ENCODE peak calls at places on chromosomes 11 and 22, in four cellular contexts. A is lung, O is left ventricle myocardium inferior, N is NCI-H1048. X is an unnamed sample.

GRCh38 chr11:120061761-120062560 is 76.0 kb downstream of the TRIM29 start:
- DNase-seq in A (no peak), O (no peak), N (no peak), X (no peak)

GRCh38 chr11:116707250-116707649 is 65.5 kb downstream of the BUD13 start:
- DNase-seq in A (no peak), O (no peak), N (no peak), X (no peak)

GRCh38 chr11:88179966-88180629 is 4.9 kb upstream of the RAB38 start:
- DNase-seq in A (no peak), O (no peak), N (no peak), X (no peak)

GRCh38 chr11:110857885-110858555 is 145.8 kb upstream of the ARHGAP20 start:
- DNase-seq in A (no peak), O (no peak), N (no peak), X (no peak)

GRCh38 chr11:68164437-68164836 is 43.2 kb upstream of the CHKA start:
- DNase-seq in A (no peak), O (no peak), N (no peak), X (no peak)

GRCh38 chr22:43391306-43391705 is 20.5 kb upstream of the MPPED1 start:
- DNase-seq in A (no peak), O (no peak), N (no peak), X (no peak)

GRCh38 chr11:67262731-67263675 is 3.3 kb upstream of the GRK2 start:
- DNase-seq in A (peak; percentile 84), O (peak; percentile 83), N (peak; percentile 11), X (no peak)

GRCh38 chr11:73749118-73749517 is 11.8 kb downstream of the RAB6A start:
- DNase-seq in A (no peak), O (no peak), N (no peak), X (no peak)

GRCh38 chr11:111494040-111494439 is 18.1 kb downstream of the BTG4 start:
- DNase-seq in A (no peak), O (no peak), N (no peak), X (no peak)

GRCh38 chr11:61650781-61651571 is 29.2 kb upstream of the DAGLA start:
- DNase-seq in A (no peak), O (no peak), N (no peak), X (no peak)

GRCh38 chr22:30036656-30037055 is 43.6 kb upstream of the HORMAD2 start:
- DNase-seq in A (no peak), O (no peak), N (no peak), X (no peak)

GRCh38 chr11:124746621-124747243 is 5.3 kb downstream of the VSIG2 start:
- DNase-seq in A (peak; percentile 93), O (peak; percentile 70), N (peak; percentile 28), X (no peak)

GRCh38 chr11:123509737-123510578 is 79.9 kb downstream of the GRAMD1B start:
- DNase-seq in A (no peak), O (no peak), N (no peak), X (no peak)

GRCh38 chr11:102309621-102310541 is 7.4 kb upstream of the BIRC3 start:
- DNase-seq in A (no peak), O (no peak), N (peak; percentile 40), X (peak; percentile 88)

GRCh38 chr11:120883404-120884135 is 140.3 kb upstream of the TBCEL start:
- DNase-seq in A (no peak), O (peak; percentile 40), N (no peak), X (no peak)

GRCh38 chr11:132499661-132500060 is 1032.6 kb downstream of the OPCML start:
- DNase-seq in A (no peak), O (no peak), N (no peak), X (no peak)

GRCh38 chr22:42626951-42627625 is 12.4 kb upstream of the POLDIP3 start:
- DNase-seq in A (no peak), O (no peak), N (no peak), X (no peak)

GRCh38 chr22:40332319-40332781 is 13.9 kb upstream of the ADSL start:
- DNase-seq in A (no peak), O (no peak), N (no peak), X (no peak)

GRCh38 chr11:44376423-44376822 is 66.5 kb upstream of the ALX4 start:
- DNase-seq in A (no peak), O (no peak), N (no peak), X (no peak)

GRCh38 chr11:99822846-99823565 is 802.3 kb downstream of the CNTN5 start:
- DNase-seq in A (no peak), O (no peak), N (no peak), X (no peak)

GRCh38 chr11:14336507-14337503 is 22.2 kb downstream of the RRAS2 start:
- DNase-seq in A (no peak), O (no peak), N (no peak), X (no peak)

GRCh38 chr11:66365166-66365565 is 6.4 kb downstream of the SLC29A2 start:
- DNase-seq in A (no peak), O (no peak), N (no peak), X (no peak)

GRCh38 chr11:89458646-89459045 is 32.5 kb downstream of the NOX4 start:
- DNase-seq in A (no peak), O (no peak), N (no peak), X (no peak)

GRCh38 chr11:15967166-15967565 is 389.2 kb downstream of the SOX6 start:
- DNase-seq in A (no peak), O (no peak), N (peak; percentile 33), X (no peak)

GRCh38 chr22:24576793-24577192 is 16.1 kb downstream of the LRRC75B start:
- DNase-seq in A (no peak), O (no peak), N (no peak), X (no peak)

GRCh38 chr11:43832536-43832935 is 48.1 kb upstream of the ALKBH3 start:
- DNase-seq in A (no peak), O (no peak), N (no peak), X (no peak)

GRCh38 chr11:1573077-1573846 is 1.2 kb upstream of the DUSP8 start:
- DNase-seq in A (no peak), O (no peak), N (no peak), X (no peak)

GRCh38 chr11:75261474-75261847 is 20.9 kb downstream of the TPBGL start:
- DNase-seq in A (no peak), O (no peak), N (no peak), X (no peak)

GRCh38 chr22:26461188-26461810 is 22.3 kb downstream of the HPS4 start:
- DNase-seq in A (peak; percentile 40), O (peak; percentile 42), N (no peak), X (no peak)

GRCh38 chr22:49969751-49970527 is 9.4 kb downstream of the PIM3 start:
- DNase-seq in A (no peak), O (peak; percentile 13), N (no peak), X (no peak)

GRCh38 chr11:19816040-19816439 is 103.4 kb downstream of the NAV2 start:
- DNase-seq in A (no peak), O (no peak), N (no peak), X (no peak)

GRCh38 chr11:48011125-48012050 is 31.0 kb downstream of the PTPRJ start:
- DNase-seq in A (no peak), O (no peak), N (no peak), X (no peak)

GRCh38 chr11:93694109-93694508 is 32.6 kb downstream of the CEP295 start:
- DNase-seq in A (no peak), O (no peak), N (no peak), X (no peak)

GRCh38 chr11:46051102-46051501 is 70.2 kb downstream of the PHF21A start:
- DNase-seq in A (no peak), O (no peak), N (no peak), X (no peak)

GRCh38 chr11:77322506-77322905 is 21.0 kb upstream of the GDPD4 start:
- DNase-seq in A (peak; percentile 32), O (no peak), N (no peak), X (no peak)

GRCh38 chr11:47394322-47395224 is 13.8 kb upstream of the SLC39A13 start:
- DNase-seq in A (peak; percentile 66), O (peak; percentile 70), N (no peak), X (no peak)

GRCh38 chr22:47355388-47355725 is 592.9 kb downstream of the TBC1D22A start:
- DNase-seq in A (no peak), O (no peak), N (no peak), X (no peak)

GRCh38 chr11:123055132-123055924 is 6.6 kb downstream of the HSPA8 start:
- DNase-seq in A (no peak), O (no peak), N (no peak), X (no peak)

GRCh38 chr11:72787262-72788104 is 6.4 kb downstream of the STARD10 start:
- DNase-seq in A (no peak), O (no peak), N (no peak), X (no peak)

GRCh38 chr11:122843281-122844150 is 5.2 kb downstream of the CRTAM start:
- DNase-seq in A (no peak), O (no peak), N (no peak), X (no peak)

X was measured in SK-N-MC.